ENCODE peak calls at places on chromosomes 12 and 14, in eight cellular contexts. E is lung, D is SK-N-SH, N is GM23248, L is pancreas, S is MM.1S, P is left lung, Z is spleen. W is an unnamed sample.
A peak's percentile ranks its signal among the peaks of the same experiment; 100 is the strongest.

GRCh38 chr14:55102141-55102547 is 26.9 kb upstream of the LGALS3 start:
- DNase-seq in E (peak; percentile 89), D (peak; percentile 69), N (peak; percentile 99), L (peak; percentile 81), S (peak; percentile 88), P (peak; percentile 88), Z (peak; percentile 85), W (peak; percentile 77)

GRCh38 chr12:65823481-65824313 is 586 bp upstream of the HMGA2 start:
- DNase-seq in E (no peak), D (peak; percentile 41), N (peak; percentile 89), L (peak; percentile 31), S (peak; percentile 60), P (peak; percentile 32), Z (peak; percentile 74), W (peak; percentile 73)

GRCh38 chr12:12722351-12723146 is 5.4 kb downstream of the CDKN1B start:
- DNase-seq in E (no peak), D (no peak), N (peak; percentile 56), L (no peak), S (peak; percentile 85), P (no peak), Z (no peak), W (no peak)

GRCh38 chr14:35355981-35356839 is 48.3 kb downstream of the NFKBIA start:
- DNase-seq in E (peak; percentile 62), D (no peak), N (peak; percentile 60), L (no peak), S (no peak), P (no peak), Z (no peak), W (peak; percentile 90)

GRCh38 chr12:99658950-99659349 is 11.4 kb downstream of the GARIN6 start:
- DNase-seq in E (no peak), D (no peak), N (peak; percentile 31), L (no peak), S (peak; percentile 21), P (no peak), Z (no peak), W (no peak)

GRCh38 chr12:68189766-68190700 is 30.5 kb upstream of the IFNG start:
- DNase-seq in E (no peak), D (no peak), N (peak; percentile 70), L (no peak), S (no peak), P (no peak), Z (no peak), W (no peak)

GRCh38 chr12:22459872-22460490 is 84.4 kb downstream of the C2CD5 start:
- DNase-seq in E (no peak), D (peak; percentile 14), N (peak; percentile 78), L (no peak), S (peak; percentile 63), P (no peak), Z (no peak), W (no peak)

GRCh38 chr12:53499261-53500118 is at the start of gene MAP3K12:
- DNase-seq in E (peak; percentile 64), D (peak; percentile 79), N (peak; percentile 85), L (peak; percentile 62), S (peak; percentile 56), P (peak; percentile 77), Z (peak; percentile 92), W (peak; percentile 68)

GRCh38 chr14:76867536-76868452 is 41.6 kb downstream of the LRRC74A start:
- DNase-seq in E (peak; percentile 56), D (no peak), N (no peak), L (no peak), S (no peak), P (peak; percentile 70), Z (peak; percentile 91), W (peak; percentile 17)

GRCh38 chr12:103806807-103807206 is 34.2 kb downstream of the NT5DC3 start:
- DNase-seq in E (no peak), D (no peak), N (no peak), L (no peak), S (no peak), P (peak; percentile 38), Z (no peak), W (no peak)

GRCh38 chr12:64362721-64363305 is 27.7 kb downstream of the C12orf56 start:
- DNase-seq in E (no peak), D (no peak), N (no peak), L (no peak), S (no peak), P (no peak), Z (no peak), W (no peak)

GRCh38 chr12:114625294-114625851 is 58.6 kb downstream of the TBX3 start:
- DNase-seq in E (peak; percentile 32), D (peak; percentile 68), N (peak; percentile 77), L (peak; percentile 31), S (peak; percentile 21), P (no peak), Z (no peak), W (peak; percentile 38)

GRCh38 chr12:120368789-120369475 is at the start of gene MSI1:
- DNase-seq in E (no peak), D (peak; percentile 93), N (peak; percentile 42), L (no peak), S (no peak), P (no peak), Z (no peak), W (no peak)

GRCh38 chr14:102848830-102849521 is 71.7 kb downstream of the TRAF3 start:
- DNase-seq in E (no peak), D (peak; percentile 83), N (no peak), L (peak; percentile 34), S (no peak), P (peak; percentile 51), Z (peak; percentile 79), W (peak; percentile 65)
- H3K27ac ChIP-seq in E (no peak overlapping the region), D (peak overlapping the region; percentile 95), N (no peak overlapping the region), L (peak overlapping the region; percentile 36), S (no peak overlapping the region), P (peak overlapping the region; percentile 18), Z (no peak overlapping the region), W (peak overlapping the region; percentile 88)

GRCh38 chr12:115750340-115750739 is 527.2 kb downstream of the MED13L start:
- DNase-seq in E (no peak), D (no peak), N (no peak), L (no peak), S (no peak), P (no peak), Z (no peak), W (no peak)
- H3K27ac ChIP-seq in E (no peak overlapping the region), D (no peak overlapping the region), N (no peak overlapping the region), L (no peak overlapping the region), S (no peak overlapping the region), P (no peak overlapping the region), Z (no peak overlapping the region), W (no peak overlapping the region)

GRCh38 chr14:73264080-73264895 is 27.0 kb downstream of the PAPLN start:
- DNase-seq in E (no peak), D (peak; percentile 40), N (no peak), L (no peak), S (no peak), P (no peak), Z (peak; percentile 70), W (no peak)

GRCh38 chr14:73264896-73265720 is 27.8 kb downstream of the PAPLN start:
- DNase-seq in E (no peak), D (peak; percentile 36), N (no peak), L (no peak), S (no peak), P (no peak), Z (no peak), W (no peak)

GRCh38 chr14:73267474-73267873 is 30.2 kb downstream of the PAPLN start:
- DNase-seq in E (no peak), D (no peak), N (no peak), L (no peak), S (no peak), P (no peak), Z (no peak), W (no peak)

GRCh38 chr14:73265721-73266046 is 28.4 kb downstream of the PAPLN start:
- DNase-seq in E (no peak), D (no peak), N (no peak), L (no peak), S (no peak), P (no peak), Z (no peak), W (no peak)

DNA sequence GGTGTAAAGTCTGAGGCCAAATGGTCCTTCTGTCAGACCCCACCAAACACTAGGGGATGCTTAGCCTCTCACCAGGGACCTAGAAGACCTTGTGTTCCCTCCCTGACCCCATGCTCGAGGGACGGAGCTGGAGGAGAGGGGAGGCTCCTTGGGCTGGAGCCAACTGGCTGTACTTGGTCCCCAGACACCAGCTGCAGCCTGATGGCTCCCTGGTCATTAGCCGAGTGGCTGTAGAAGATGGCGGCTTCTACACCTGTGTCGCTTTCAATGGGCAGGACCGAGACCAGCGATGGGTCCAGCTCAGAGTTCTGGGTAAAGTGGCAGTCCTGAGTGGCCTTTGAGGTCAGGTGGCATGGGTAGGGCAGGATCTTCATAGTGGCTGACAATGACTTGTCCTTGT is 29.0 kb downstream of the PAPLN start:
- DNase-seq in E (no peak), D (peak; percentile 32), N (no peak), L (no peak), S (no peak), P (no peak), Z (no peak), W (no peak)
- H3K27ac ChIP-seq in E (no peak overlapping the region), D (no peak overlapping the region), N (no peak overlapping the region), L (no peak overlapping the region), S (no peak overlapping the region), P (no peak overlapping the region), Z (no peak overlapping the region), W (no peak overlapping the region)

DNA sequence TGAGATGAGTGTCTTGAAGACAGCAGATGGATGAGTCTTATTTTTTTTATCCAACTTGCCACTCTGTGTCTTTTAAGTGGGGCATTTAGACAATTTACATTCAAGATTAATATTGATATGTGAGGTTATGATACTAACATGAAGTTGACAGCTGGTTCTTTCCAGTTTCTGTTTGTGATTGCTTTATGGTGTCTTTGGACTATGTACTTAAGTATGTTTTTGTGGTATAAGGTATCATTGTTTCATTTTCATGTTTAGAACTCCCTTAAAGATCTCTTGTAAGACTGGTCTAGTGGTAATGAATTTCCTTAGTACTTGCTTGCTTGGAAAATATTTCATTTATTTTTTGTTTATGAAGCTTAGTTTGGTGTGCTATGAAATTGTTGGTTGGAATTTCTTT is 550.3 kb upstream of the NOVA1 start:
- DNase-seq in E (no peak), D (no peak), N (no peak), L (no peak), S (peak; percentile 64), P (no peak), Z (no peak), W (no peak)
- H3K27ac ChIP-seq in E (no peak overlapping the region), D (no peak overlapping the region), N (no peak overlapping the region), L (no peak overlapping the region), S (no peak overlapping the region), P (no peak overlapping the region), Z (no peak overlapping the region), W (no peak overlapping the region)

DNA sequence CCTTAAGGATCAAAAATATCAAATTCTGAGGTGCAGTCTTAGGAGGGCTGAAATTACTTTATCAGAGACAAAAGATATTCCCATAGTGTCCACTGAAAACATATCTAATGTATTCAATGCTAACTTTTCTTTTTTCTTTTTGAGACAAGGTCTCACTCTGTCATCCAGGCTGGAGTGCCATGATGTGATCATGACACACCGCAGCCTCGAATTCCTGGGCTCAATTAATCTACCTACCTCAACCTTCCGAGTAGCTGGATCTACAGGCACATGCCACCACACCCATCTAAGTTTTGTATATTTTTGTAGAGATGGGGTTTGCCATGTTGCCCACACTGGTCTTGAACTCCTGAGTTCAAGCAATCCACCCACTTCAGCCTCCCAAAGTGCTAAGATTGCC is 68.3 kb downstream of the ZC3H14 start:
- DNase-seq in E (no peak), D (no peak), N (no peak), L (no peak), S (no peak), P (no peak), Z (no peak), W (no peak)
- H3K27ac ChIP-seq in E (no peak overlapping the region), D (no peak overlapping the region), N (no peak overlapping the region), L (no peak overlapping the region), S (no peak overlapping the region), P (no peak overlapping the region), Z (peak overlapping the region; percentile 4), W (no peak overlapping the region)

W was measured in transverse colon.